ENCODE peak calls at places on chromosomes 13 and 19, in ten cellular contexts. I is psoas muscle; U is aorta; T is mesendoderm; N is BJ; B is AG04450; H is fibroblast of pulmonary artery; C is BE2C; M is epithelial cell of proximal tubule; R is naive thymus-derived CD4-positive, alpha-beta T cell. D is an unnamed sample.

GRCh38 chr19:2239771-2240770 is 3.4 kb downstream of the SF3A2 start:
- DNase-seq in I (no peak), U (no peak), T (peak), N (no peak), B (no peak), H (peak), C (no peak), M (no peak), R (peak), D (no peak)

GRCh38 chr13:71866173-71867091 is 572 bp downstream of the DACH1 start:
- DNase-seq in I (peak), U (peak), T (peak), N (no peak), B (no peak), H (no peak), C (peak), M (no peak), R (peak), D (peak)

GRCh38 chr13:77513719-77514335 is 21.7 kb upstream of the SCEL start:
- DNase-seq in I (no peak), U (no peak), T (no peak), N (no peak), B (no peak), H (no peak), C (no peak), M (no peak), R (no peak), D (no peak)

GRCh38 chr13:60990032-60990733 is 425.5 kb downstream of the PCDH20 start:
- DNase-seq in I (no peak), U (no peak), T (peak), N (no peak), B (no peak), H (no peak), C (no peak), M (no peak), R (no peak), D (peak)

GRCh38 chr19:16268676-16269319 is 55.8 kb upstream of the KLF2 start:
- DNase-seq in I (no peak), U (no peak), T (no peak), N (no peak), B (no peak), H (no peak), C (no peak), M (no peak), R (peak), D (no peak)

GRCh38 chr19:35297922-35298321 is 6.0 kb downstream of the MAG start:
- DNase-seq in I (no peak), U (no peak), T (no peak), N (no peak), B (no peak), H (no peak), C (no peak), M (no peak), R (no peak), D (no peak)

GRCh38 chr19:1261512-1261862 is 7.6 kb upstream of the CIRBP start:
- DNase-seq in I (peak), U (no peak), T (peak), N (no peak), B (no peak), H (no peak), C (no peak), M (no peak), R (no peak), D (no peak)

GRCh38 chr13:44368062-44368591 is 5.5 kb upstream of the SERP2 start:
- DNase-seq in I (no peak), U (no peak), T (no peak), N (peak), B (peak), H (no peak), C (no peak), M (no peak), R (no peak), D (no peak)

GRCh38 chr13:58587183-58587582 is 955.6 kb downstream of the PCDH17 start:
- DNase-seq in I (no peak), U (no peak), T (no peak), N (no peak), B (no peak), H (no peak), C (no peak), M (no peak), R (no peak), D (no peak)

GRCh38 chr19:50365434-50366306 is at the start of gene NAPSA:
- DNase-seq in I (no peak), U (no peak), T (no peak), N (no peak), B (no peak), H (no peak), C (no peak), M (no peak), R (no peak), D (no peak)

GRCh38 chr13:93435651-93436050 is 209.0 kb downstream of the GPC6 start:
- DNase-seq in I (no peak), U (no peak), T (no peak), N (no peak), B (no peak), H (no peak), C (no peak), M (no peak), R (no peak), D (no peak)

GRCh38 chr13:28415994-28416411 is 78.9 kb downstream of the FLT1 start:
- DNase-seq in I (no peak), U (no peak), T (no peak), N (no peak), B (no peak), H (no peak), C (no peak), M (no peak), R (no peak), D (peak)

GRCh38 chr19:28999733-29000433 is 213.1 kb downstream of the UQCRFS1 start:
- DNase-seq in I (no peak), U (peak), T (no peak), N (no peak), B (no peak), H (no peak), C (no peak), M (no peak), R (no peak), D (no peak)

GRCh38 chr13:56953965-56954364 is 186.8 kb upstream of the PRR20A start:
- DNase-seq in I (no peak), U (no peak), T (peak), N (no peak), B (no peak), H (no peak), C (no peak), M (no peak), R (no peak), D (peak)

GRCh38 chr13:74550039-74550438 is 415.8 kb upstream of the KLF12 start:
- DNase-seq in I (no peak), U (no peak), T (peak), N (no peak), B (no peak), H (peak), C (no peak), M (no peak), R (peak), D (no peak)

GRCh38 chr13:24680258-24680920 is at the start of gene ATP12A:
- DNase-seq in I (no peak), U (no peak), T (peak), N (no peak), B (no peak), H (no peak), C (no peak), M (no peak), R (peak), D (peak)

GRCh38 chr19:43524922-43525835 is 1.8 kb downstream of the ETHE1 start:
- DNase-seq in I (no peak), U (peak), T (peak), N (no peak), B (no peak), H (peak), C (no peak), M (no peak), R (peak), D (peak)

GRCh38 chr13:51800456-51800855 is 3.5 kb downstream of the DHRS12 start:
- DNase-seq in I (peak), U (no peak), T (no peak), N (no peak), B (no peak), H (no peak), C (no peak), M (no peak), R (no peak), D (no peak)

GRCh38 chr19:42255766-42256750 is 1.1 kb upstream of the ERF start:
- DNase-seq in I (peak), U (peak), T (peak), N (no peak), B (no peak), H (peak), C (peak), M (no peak), R (no peak), D (peak)

GRCh38 chr19:39407644-39408391 is 1.2 kb downstream of the ZFP36 start:
- DNase-seq in I (peak), U (peak), T (no peak), N (no peak), B (no peak), H (peak), C (no peak), M (no peak), R (peak), D (peak)

GRCh38 chr13:78121459-78122348 is 203.1 kb upstream of the EDNRB start:
- DNase-seq in I (peak), U (no peak), T (peak), N (no peak), B (no peak), H (peak), C (peak), M (peak), R (peak), D (peak)

GRCh38 chr13:110308377-110309158 is 1.5 kb downstream of the COL4A2 start:
- DNase-seq in I (no peak), U (no peak), T (peak), N (no peak), B (no peak), H (peak), C (no peak), M (no peak), R (no peak), D (peak)

GRCh38 chr13:110056640-110057039 is 250.3 kb downstream of the COL4A1 start:
- DNase-seq in I (no peak), U (no peak), T (no peak), N (no peak), B (no peak), H (no peak), C (no peak), M (no peak), R (no peak), D (no peak)

GRCh38 chr13:24071423-24072075 is 89.0 kb upstream of the SPATA13 start:
- DNase-seq in I (no peak), U (no peak), T (no peak), N (peak), B (no peak), H (peak), C (no peak), M (no peak), R (no peak), D (peak)

GRCh38 chr19:4415352-4415751 is 12.9 kb downstream of the CHAF1A start:
- DNase-seq in I (no peak), U (no peak), T (peak), N (no peak), B (no peak), H (peak), C (no peak), M (no peak), R (no peak), D (no peak)

GRCh38 chr19:40413291-40413994 is at the start of gene PRX:
- DNase-seq in I (no peak), U (no peak), T (peak), N (no peak), B (no peak), H (no peak), C (peak), M (no peak), R (no peak), D (no peak)

GRCh38 chr13:21106089-21106488 is 44.7 kb upstream of the LATS2 start:
- DNase-seq in I (no peak), U (no peak), T (no peak), N (peak), B (peak), H (peak), C (no peak), M (peak), R (no peak), D (no peak)

GRCh38 chr19:1747285-1748114 is 5.8 kb upstream of the ONECUT3 start:
- DNase-seq in I (no peak), U (no peak), T (peak), N (peak), B (no peak), H (peak), C (no peak), M (peak), R (no peak), D (peak)

GRCh38 chr13:51444922-51445321 is 7.9 kb downstream of the INTS6 start:
- DNase-seq in I (no peak), U (no peak), T (peak), N (no peak), B (no peak), H (peak), C (no peak), M (no peak), R (peak), D (peak)

GRCh38 chr13:110627761-110628476 is 12.6 kb downstream of the NAXD start:
- DNase-seq in I (no peak), U (no peak), T (no peak), N (no peak), B (no peak), H (no peak), C (no peak), M (no peak), R (no peak), D (no peak)

GRCh38 chr19:50415661-50416033 is 3.1 kb upstream of the SPIB start:
- DNase-seq in I (no peak), U (no peak), T (no peak), N (no peak), B (no peak), H (no peak), C (no peak), M (no peak), R (no peak), D (no peak)

GRCh38 chr13:23378009-23378632 is 55.4 kb downstream of the SACS start:
- DNase-seq in I (no peak), U (no peak), T (peak), N (peak), B (peak), H (peak), C (no peak), M (peak), R (peak), D (peak)

GRCh38 chr19:45074744-45075143 is 1.5 kb downstream of the ZNF296 start:
- DNase-seq in I (no peak), U (no peak), T (peak), N (no peak), B (no peak), H (no peak), C (no peak), M (no peak), R (no peak), D (no peak)
- H3K4me3 ChIP-seq in I (no peak), U (no peak), T (peak), N (no peak), B (no peak), H (no peak), C (no peak), M (peak), R (no peak), D (peak)

GRCh38 chr19:37303591-37304171 is 67.2 kb upstream of the ZNF527 start:
- DNase-seq in I (no peak), U (peak), T (peak), N (no peak), B (no peak), H (no peak), C (peak), M (no peak), R (no peak), D (no peak)
- H3K4me3 ChIP-seq in I (peak), U (no peak), T (peak), N (peak), B (no peak), H (peak), C (peak), M (no peak), R (no peak), D (no peak)

GRCh38 chr19:7874080-7874856 is at the start of gene PRR36:
- DNase-seq in I (no peak), U (no peak), T (peak), N (no peak), B (no peak), H (no peak), C (peak), M (no peak), R (no peak), D (peak)
- H3K4me3 ChIP-seq in I (no peak), U (no peak), T (peak), N (peak), B (peak), H (no peak), C (peak), M (peak), R (no peak), D (no peak)

DNA sequence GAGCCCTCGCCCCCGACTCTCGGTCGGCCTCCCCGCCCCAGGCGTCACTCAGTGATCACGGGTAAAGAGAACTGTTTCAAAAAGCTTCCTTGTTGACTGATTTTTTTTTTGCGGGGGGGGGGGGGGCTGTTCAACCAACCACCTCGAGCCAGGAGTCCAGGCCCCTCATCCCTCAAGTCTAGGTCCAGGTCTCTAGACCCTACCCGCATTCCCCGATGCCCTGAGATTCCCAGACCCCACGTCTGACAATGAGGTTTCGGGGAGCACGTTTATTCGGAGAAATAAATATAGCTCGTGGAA is 4.3 kb downstream of the HRC start:
- DNase-seq in I (no peak), U (no peak), T (no peak), N (no peak), B (no peak), H (no peak), C (no peak), M (no peak), R (no peak), D (no peak)
- H3K4me3 ChIP-seq in I (peak), U (peak), T (peak), N (peak), B (peak), H (peak), C (peak), M (peak), R (peak), D (peak)

GRCh38 chr13:31046711-31047279 is 114.3 kb downstream of the TEX26 start:
- DNase-seq in I (no peak), U (no peak), T (peak), N (no peak), B (no peak), H (peak), C (peak), M (no peak), R (no peak), D (peak)
- H3K4me3 ChIP-seq in I (no peak), U (no peak), T (no peak), N (no peak), B (no peak), H (no peak), C (peak), M (no peak), R (no peak), D (no peak)

DNA sequence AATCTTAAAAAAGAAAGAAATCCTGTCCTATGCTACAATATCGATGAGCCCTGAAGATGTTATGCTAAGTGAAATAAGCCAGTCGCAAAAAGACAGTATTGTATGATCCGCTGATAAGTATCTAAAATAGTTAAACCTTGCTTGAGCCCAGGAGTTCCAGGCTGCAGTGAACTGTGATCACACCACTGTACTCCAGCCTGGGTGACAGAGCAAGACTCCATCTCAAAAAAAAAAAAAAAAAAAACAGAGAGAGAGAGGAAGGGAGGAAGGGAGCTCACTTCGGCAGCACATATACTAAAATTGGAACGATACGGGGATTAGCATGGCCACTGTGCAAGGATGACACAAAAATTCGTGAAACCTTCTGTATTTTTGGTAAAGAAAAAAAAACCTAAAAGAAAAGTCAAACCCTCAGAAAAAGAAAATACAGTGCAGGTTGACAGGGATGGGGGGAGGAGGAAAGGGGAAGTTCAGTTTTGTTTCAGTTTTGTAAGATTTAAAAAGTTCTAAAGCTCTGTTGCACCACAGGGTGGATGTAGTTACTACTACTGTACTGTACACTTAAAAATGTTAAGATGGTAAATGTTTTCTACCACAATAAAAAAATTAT is 8.4 kb downstream of the CLASRP start:
- DNase-seq in I (no peak), U (no peak), T (no peak), N (no peak), B (no peak), H (no peak), C (no peak), M (no peak), R (peak), D (no peak)
- H3K4me3 ChIP-seq in I (no peak), U (no peak), T (no peak), N (no peak), B (no peak), H (no peak), C (no peak), M (no peak), R (no peak), D (no peak)

GRCh38 chr13:101416181-101417042 is at the start of gene NALCN:
- DNase-seq in I (peak), U (peak), T (peak), N (no peak), B (no peak), H (peak), C (peak), M (no peak), R (no peak), D (peak)

GRCh38 chr13:101417043-101417406 is 717 bp upstream of the NALCN start:
- DNase-seq in I (no peak), U (no peak), T (peak), N (no peak), B (peak), H (peak), C (peak), M (peak), R (no peak), D (peak)

GRCh38 chr13:101412076-101412475 is 4.2 kb downstream of the NALCN start:
- DNase-seq in I (no peak), U (no peak), T (no peak), N (no peak), B (no peak), H (no peak), C (no peak), M (no peak), R (no peak), D (no peak)

GRCh38 chr13:101417501-101417900 is 1.2 kb upstream of the NALCN start:
- DNase-seq in I (no peak), U (no peak), T (no peak), N (no peak), B (no peak), H (no peak), C (no peak), M (no peak), R (no peak), D (no peak)

DNA sequence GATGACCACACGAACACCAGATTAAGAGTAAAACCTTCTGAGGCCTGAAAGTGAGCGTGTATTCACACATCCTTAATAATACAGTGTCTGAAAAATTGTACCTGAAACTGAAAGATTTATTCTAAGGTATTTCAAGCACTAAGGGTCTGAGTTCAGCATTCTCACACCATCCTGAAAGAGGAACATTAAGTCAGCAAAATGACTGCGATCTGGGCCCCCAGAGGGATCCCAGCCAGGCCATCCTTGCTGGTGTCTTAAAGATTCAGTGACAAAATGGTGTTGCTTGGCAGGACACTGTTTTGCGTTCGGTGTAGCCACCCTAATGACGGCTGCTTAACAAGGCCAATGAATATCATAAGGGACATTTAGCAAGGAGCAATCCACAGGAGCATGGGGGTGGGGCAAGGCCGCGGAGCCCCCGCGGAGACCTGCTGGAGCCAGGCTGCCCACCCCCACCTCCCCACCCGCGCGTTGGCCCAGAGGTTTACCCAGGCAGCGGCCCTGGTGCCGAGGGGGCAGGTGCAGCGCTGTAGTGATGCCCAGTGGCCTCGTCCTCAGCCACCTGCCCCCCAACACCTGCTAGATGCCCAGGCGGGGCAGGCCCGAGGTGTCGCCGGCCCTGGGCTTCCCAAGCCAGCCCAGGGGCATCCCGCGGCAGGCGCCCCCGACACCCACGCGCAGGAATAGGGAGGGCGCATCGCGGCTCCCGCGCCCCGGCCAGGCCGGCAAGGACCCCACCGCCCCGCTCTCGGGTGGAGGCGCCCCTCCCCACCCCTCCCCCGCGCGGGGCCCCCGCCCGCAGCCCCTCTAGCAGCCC is 742 bp downstream of the NALCN start:
- DNase-seq in I (no peak), U (peak), T (no peak), N (no peak), B (no peak), H (no peak), C (no peak), M (no peak), R (no peak), D (no peak)
- H3K4me3 ChIP-seq in I (peak), U (peak), T (no peak), N (peak), B (peak), H (no peak), C (no peak), M (peak), R (no peak), D (peak)

D was measured in epithelial cell of esophagus.